ENCODE peak calls at places on chromosomes 11 and 22, in six cellular contexts. One of them, this sample, is unnamed. For H3K4me1, the result is how much of the 10 kb centered on the place peaks cover.

GRCh38 chr22:50530857-50531545 is 1.2 kb upstream of the TYMP start:
- DNase-seq in GM23248: peak
- DNase-seq in HCT116: peak
- DNase-seq in endothelial cell of umbilical vein: peak
- DNase-seq in neural progenitor cell: peak
- DNase-seq in HepG2: peak
- DNase-seq in this sample: no peak

GRCh38 chr22:17629646-17630045 is 1.1 kb upstream of the ATP6V1E1 start:
- DNase-seq in HCT116: no peak
- DNase-seq in endothelial cell of umbilical vein: peak
- DNase-seq in HepG2: no peak
- DNase-seq in GM23248: no peak
- DNase-seq in neural progenitor cell: no peak
- DNase-seq in this sample: no peak

GRCh38 chr11:1263036-1263435 is 40.2 kb downstream of the MUC5B start:
- DNase-seq in HCT116: no peak
- DNase-seq in HepG2: peak
- DNase-seq in neural progenitor cell: no peak
- DNase-seq in endothelial cell of umbilical vein: no peak
- DNase-seq in GM23248: no peak
- DNase-seq in this sample: no peak

GRCh38 chr22:39234157-39234793 is 10.5 kb downstream of the PDGFB start:
- DNase-seq in HepG2: no peak
- DNase-seq in HCT116: no peak
- DNase-seq in endothelial cell of umbilical vein: peak
- DNase-seq in GM23248: no peak
- DNase-seq in neural progenitor cell: peak
- DNase-seq in this sample: no peak

GRCh38 chr22:50139843-50140415 is 30.6 kb upstream of the PANX2 start:
- DNase-seq in HCT116: no peak
- DNase-seq in HepG2: peak
- DNase-seq in neural progenitor cell: no peak
- DNase-seq in endothelial cell of umbilical vein: no peak
- DNase-seq in GM23248: no peak
- DNase-seq in this sample: no peak

GRCh38 chr11:68107689-68108088 is 13.5 kb downstream of the CHKA start:
- DNase-seq in endothelial cell of umbilical vein: no peak
- DNase-seq in HepG2: peak
- DNase-seq in neural progenitor cell: no peak
- DNase-seq in HCT116: no peak
- DNase-seq in GM23248: no peak
- DNase-seq in this sample: no peak

GRCh38 chr11:57321388-57321995 is 3.3 kb downstream of the TNKS1BP1 start:
- DNase-seq in HepG2: no peak
- DNase-seq in HCT116: no peak
- DNase-seq in GM23248: no peak
- DNase-seq in endothelial cell of umbilical vein: no peak
- DNase-seq in neural progenitor cell: no peak
- DNase-seq in this sample: no peak

GRCh38 chr11:5383576-5383975 is at the start of gene OR51M1:
- DNase-seq in endothelial cell of umbilical vein: no peak
- DNase-seq in GM23248: no peak
- DNase-seq in HepG2: no peak
- DNase-seq in neural progenitor cell: peak
- DNase-seq in HCT116: no peak
- DNase-seq in this sample: no peak

GRCh38 chr11:64863381-64864060 is 14.9 kb downstream of the EHD1 start:
- DNase-seq in neural progenitor cell: peak
- DNase-seq in HCT116: no peak
- DNase-seq in HepG2: no peak
- DNase-seq in endothelial cell of umbilical vein: no peak
- DNase-seq in GM23248: peak
- DNase-seq in this sample: no peak

GRCh38 chr11:104547996-104548661 is 350.1 kb downstream of the CASP12 start:
- DNase-seq in HepG2: no peak
- DNase-seq in endothelial cell of umbilical vein: no peak
- DNase-seq in GM23248: peak
- DNase-seq in neural progenitor cell: no peak
- DNase-seq in HCT116: no peak
- DNase-seq in this sample: no peak

GRCh38 chr11:35847473-35847872 is 96.4 kb upstream of the LDLRAD3 start:
- DNase-seq in HCT116: no peak
- DNase-seq in GM23248: no peak
- DNase-seq in neural progenitor cell: no peak
- DNase-seq in endothelial cell of umbilical vein: no peak
- DNase-seq in HepG2: no peak
- DNase-seq in this sample: no peak

GRCh38 chr22:32880906-32881596 is 79.5 kb downstream of the TIMP3 start:
- DNase-seq in endothelial cell of umbilical vein: peak
- DNase-seq in neural progenitor cell: no peak
- DNase-seq in GM23248: no peak
- DNase-seq in HCT116: no peak
- DNase-seq in HepG2: no peak
- DNase-seq in this sample: no peak

GRCh38 chr11:122976734-122977454 is 4.7 kb downstream of the BSX start:
- DNase-seq in neural progenitor cell: peak
- DNase-seq in HepG2: no peak
- DNase-seq in HCT116: no peak
- DNase-seq in GM23248: peak
- DNase-seq in endothelial cell of umbilical vein: no peak
- DNase-seq in this sample: no peak

GRCh38 chr11:44309483-44310197 is at the start of gene ALX4:
- DNase-seq in GM23248: peak
- DNase-seq in neural progenitor cell: peak
- DNase-seq in endothelial cell of umbilical vein: no peak
- DNase-seq in HCT116: no peak
- DNase-seq in HepG2: no peak
- DNase-seq in this sample: no peak
- TF ChIP-seq EZH2 in GM23248: peak
- TF ChIP-seq EZH2 in neural progenitor cell: peak
- TF ChIP-seq EZH2 in endothelial cell of umbilical vein: peak
- TF ChIP-seq EZH2 in HCT116: no peak
- TF ChIP-seq EZH2 in HepG2: peak
- TF ChIP-seq EZH2 in this sample: peak

GRCh38 chr11:73308003-73308962 is at the start of gene ARHGEF17:
- DNase-seq in HCT116: peak
- DNase-seq in neural progenitor cell: peak
- DNase-seq in HepG2: peak
- DNase-seq in endothelial cell of umbilical vein: peak
- DNase-seq in GM23248: peak
- DNase-seq in this sample: no peak

GRCh38 chr11:73306977-73307322 is 1.1 kb upstream of the ARHGEF17 start:
- DNase-seq in HCT116: no peak
- DNase-seq in HepG2: no peak
- DNase-seq in GM23248: no peak
- DNase-seq in endothelial cell of umbilical vein: no peak
- DNase-seq in neural progenitor cell: no peak
- DNase-seq in this sample: no peak

GRCh38 chr11:73308963-73309960 is 1.2 kb downstream of the ARHGEF17 start:
- DNase-seq in GM23248: peak
- DNase-seq in HCT116: peak
- DNase-seq in neural progenitor cell: peak
- DNase-seq in endothelial cell of umbilical vein: peak
- DNase-seq in HepG2: peak
- DNase-seq in this sample: no peak

GRCh38 chr11:73307323-73308002 is 613 bp upstream of the ARHGEF17 start:
- DNase-seq in HCT116: peak
- DNase-seq in endothelial cell of umbilical vein: peak
- DNase-seq in HepG2: peak
- DNase-seq in neural progenitor cell: peak
- DNase-seq in GM23248: peak
- DNase-seq in this sample: peak

GRCh38 chr11:73306069-73306468 is 2.0 kb upstream of the ARHGEF17 start:
- DNase-seq in GM23248: no peak
- DNase-seq in HCT116: no peak
- DNase-seq in HepG2: no peak
- DNase-seq in neural progenitor cell: no peak
- DNase-seq in endothelial cell of umbilical vein: no peak
- DNase-seq in this sample: no peak
- H3K9ac ChIP-seq in GM23248: no peak
- H3K9ac ChIP-seq in HCT116: no peak
- H3K9ac ChIP-seq in HepG2: no peak
- H3K9ac ChIP-seq in neural progenitor cell: no peak
- H3K9ac ChIP-seq in endothelial cell of umbilical vein: no peak
- H3K9ac ChIP-seq in this sample: no peak

DNA sequence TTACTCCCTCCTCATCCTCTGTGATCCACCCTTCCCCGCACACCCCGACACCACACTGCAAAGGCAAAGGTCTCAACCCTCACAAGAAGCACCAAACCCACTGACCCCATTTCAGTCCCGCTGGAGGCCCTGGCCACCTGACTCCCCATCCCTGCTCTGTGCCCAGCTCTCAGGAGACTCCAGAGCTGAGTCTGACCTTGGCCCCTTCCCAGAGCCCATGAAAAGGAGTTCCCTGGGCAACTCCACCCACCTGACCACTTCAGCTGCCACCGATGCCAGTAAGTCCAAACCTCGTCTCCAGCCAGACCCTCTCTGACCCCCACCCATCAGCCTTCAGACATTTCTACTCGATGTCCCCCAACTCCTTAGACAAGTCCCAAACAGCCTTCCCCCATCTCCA is 45.5 kb downstream of the ARRB1 start:
- DNase-seq in GM23248: no peak
- DNase-seq in HCT116: no peak
- DNase-seq in endothelial cell of umbilical vein: no peak
- DNase-seq in HepG2: no peak
- DNase-seq in neural progenitor cell: no peak
- DNase-seq in this sample: no peak
- H3K4me1 ChIP-seq in GM23248: under half
- H3K4me1 ChIP-seq in HCT116: under half
- H3K4me1 ChIP-seq in endothelial cell of umbilical vein: under half
- H3K4me1 ChIP-seq in HepG2: under half
- H3K4me1 ChIP-seq in neural progenitor cell: under half
- H3K4me1 ChIP-seq in this sample: under half

DNA sequence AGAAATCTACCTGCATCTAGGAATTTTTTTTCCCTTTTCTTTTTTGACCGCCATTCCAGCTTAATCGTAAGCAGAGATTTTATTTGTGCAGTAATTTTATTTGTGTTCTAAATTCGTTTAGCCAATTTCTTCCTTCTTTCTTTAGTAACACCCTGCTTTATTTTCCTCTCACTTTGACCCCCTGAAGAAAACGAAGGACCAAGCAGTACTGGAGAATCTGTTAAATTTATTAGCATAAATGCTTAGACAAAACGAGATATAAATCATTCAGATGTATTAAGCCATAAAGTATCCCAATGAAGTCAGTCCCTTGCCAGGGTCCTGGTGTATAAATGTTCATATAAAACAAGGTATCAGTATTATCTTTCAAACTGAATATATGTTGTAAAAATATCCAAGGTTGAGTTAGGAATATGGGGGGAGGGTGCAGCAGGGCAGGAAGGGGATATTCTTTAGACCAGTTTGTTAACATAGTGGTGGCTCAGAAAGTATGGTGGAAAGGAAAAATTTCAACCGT is 5.1 kb upstream of the WT1 start:
- DNase-seq in HCT116: no peak
- DNase-seq in neural progenitor cell: no peak
- DNase-seq in endothelial cell of umbilical vein: no peak
- DNase-seq in GM23248: no peak
- DNase-seq in HepG2: no peak
- DNase-seq in this sample: no peak
- TF ChIP-seq EZH2 in HCT116: no peak
- TF ChIP-seq EZH2 in neural progenitor cell: no peak
- TF ChIP-seq EZH2 in endothelial cell of umbilical vein: no peak
- TF ChIP-seq EZH2 in GM23248: peak
- TF ChIP-seq EZH2 in HepG2: no peak
- TF ChIP-seq EZH2 in this sample: no peak

GRCh38 chr11:44859528-44859925 is 91.2 kb downstream of the TP53I11 start:
- DNase-seq in HCT116: no peak
- DNase-seq in endothelial cell of umbilical vein: no peak
- DNase-seq in GM23248: no peak
- DNase-seq in neural progenitor cell: no peak
- DNase-seq in HepG2: no peak
- DNase-seq in this sample: no peak
- H3K9ac ChIP-seq in HCT116: no peak
- H3K9ac ChIP-seq in endothelial cell of umbilical vein: no peak
- H3K9ac ChIP-seq in GM23248: no peak
- H3K9ac ChIP-seq in neural progenitor cell: no peak
- H3K9ac ChIP-seq in HepG2: no peak
- H3K9ac ChIP-seq in this sample: no peak

GRCh38 chr11:120184371-120184945 is 26.4 kb upstream of the OAF start:
- DNase-seq in HCT116: no peak
- DNase-seq in HepG2: no peak
- DNase-seq in neural progenitor cell: no peak
- DNase-seq in endothelial cell of umbilical vein: no peak
- DNase-seq in GM23248: peak
- DNase-seq in this sample: no peak
- H3K4me1 ChIP-seq in HCT116: under half
- H3K4me1 ChIP-seq in HepG2: half or more
- H3K4me1 ChIP-seq in neural progenitor cell: half or more
- H3K4me1 ChIP-seq in endothelial cell of umbilical vein: under half
- H3K4me1 ChIP-seq in GM23248: under half
- H3K4me1 ChIP-seq in this sample: under half

DNA sequence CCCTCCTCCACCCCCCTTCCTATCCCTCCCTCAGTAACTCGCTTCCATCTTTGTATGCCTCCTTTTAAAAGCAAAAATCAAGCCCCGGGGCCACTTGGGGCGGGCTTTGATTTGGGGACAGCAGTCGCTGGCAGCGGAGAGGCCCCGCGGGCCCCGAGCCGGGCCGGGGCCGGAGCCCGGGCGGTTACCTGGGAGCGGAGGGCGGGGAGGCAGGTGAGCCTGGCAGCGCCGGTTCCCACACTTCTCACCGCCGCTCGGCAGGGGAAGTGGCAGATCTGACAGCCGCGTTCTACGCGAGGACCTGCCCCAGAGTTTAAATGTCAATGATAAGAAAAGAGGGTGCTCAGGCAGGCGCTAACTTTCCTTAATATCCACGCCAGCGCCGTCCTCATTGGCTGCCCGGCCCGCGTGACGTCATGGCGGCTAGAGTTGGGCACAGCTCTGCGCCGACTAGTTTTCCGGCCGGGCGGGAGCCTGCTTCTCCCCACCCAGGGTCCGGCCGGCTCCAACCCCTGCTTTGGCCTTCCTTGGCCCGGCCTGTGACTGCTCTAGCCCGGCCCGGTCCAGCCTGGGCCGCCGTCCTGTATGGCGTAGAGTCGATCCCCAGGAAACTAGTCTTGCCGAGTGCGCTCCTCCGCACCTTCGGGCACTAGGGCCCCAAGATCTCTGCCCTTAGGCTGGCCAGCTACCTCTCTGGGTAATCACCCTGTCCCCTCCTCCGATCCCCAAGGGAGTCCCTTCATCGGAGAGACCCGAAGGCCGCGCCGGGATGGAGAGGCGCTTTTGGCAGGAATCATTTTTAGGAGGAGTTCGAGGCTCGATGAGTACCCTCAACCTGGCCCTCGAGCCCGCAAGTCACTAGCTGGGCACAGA is 6.7 kb upstream of the PAX6 start:
- DNase-seq in GM23248: no peak
- DNase-seq in HCT116: no peak
- DNase-seq in neural progenitor cell: peak
- DNase-seq in HepG2: no peak
- DNase-seq in endothelial cell of umbilical vein: no peak
- DNase-seq in this sample: no peak
- TF ChIP-seq EZH2 in GM23248: no peak
- TF ChIP-seq EZH2 in HCT116: no peak
- TF ChIP-seq EZH2 in neural progenitor cell: no peak
- TF ChIP-seq EZH2 in HepG2: no peak
- TF ChIP-seq EZH2 in endothelial cell of umbilical vein: peak
- TF ChIP-seq EZH2 in this sample: peak

This sample was measured in keratinocyte.